ENCODE peak calls at places on chromosomes 13 and 19, in seven cellular contexts. Y, C, V, P, L, X and N are unnamed samples.

GRCh38 chr13:76213423-76213904 is 577.3 kb downstream of the LMO7 start:
- DNase-seq in L (no peak), P (no peak), X (no peak), C (no peak), V (no peak), Y (no peak), N (no peak)

GRCh38 chr19:53388168-53388567 is 6.8 kb upstream of the ZNF765 start:
- DNase-seq in V (peak), L (no peak), P (no peak), C (peak), Y (no peak), X (no peak), N (no peak)

GRCh38 chr13:30576528-30576927 is 41.2 kb upstream of the USPL1 start:
- DNase-seq in X (peak), Y (peak), C (peak), P (peak), L (no peak), V (peak), N (no peak)

GRCh38 chr13:59398127-59398526 is 765.6 kb downstream of the DIAPH3 start:
- DNase-seq in V (no peak), X (no peak), L (no peak), Y (no peak), P (no peak), C (no peak), N (no peak)

GRCh38 chr19:900302-901111 is 7.2 kb downstream of the RNU6-9 start:
- DNase-seq in X (peak), L (no peak), C (no peak), Y (no peak), P (peak), V (peak), N (peak)

GRCh38 chr19:19578241-19578640 is 40.2 kb downstream of the CILP2 start:
- DNase-seq in L (no peak), V (no peak), C (no peak), P (no peak), Y (no peak), X (no peak), N (no peak)

GRCh38 chr13:42660367-42660965 is 86.5 kb downstream of the TNFSF11 start:
- DNase-seq in C (peak), Y (no peak), P (no peak), X (peak), L (no peak), V (peak), N (no peak)

GRCh38 chr13:68125087-68125480 is 894.9 kb upstream of the PCDH9 start:
- DNase-seq in Y (no peak), X (peak), P (no peak), L (no peak), C (peak), V (no peak), N (no peak)

GRCh38 chr13:53417601-53418000 is 389.0 kb downstream of the OLFM4 start:
- DNase-seq in V (no peak), Y (no peak), C (no peak), L (no peak), X (no peak), P (no peak), N (no peak)

GRCh38 chr13:99648905-99649304 is 147.6 kb downstream of the TM9SF2 start:
- DNase-seq in C (no peak), X (no peak), P (no peak), Y (no peak), L (no peak), V (no peak), N (no peak)

GRCh38 chr13:51266642-51267041 is 44.4 kb downstream of the FAM124A start:
- DNase-seq in C (no peak), Y (no peak), L (no peak), P (no peak), X (no peak), V (no peak), N (no peak)

GRCh38 chr19:3071764-3072163 is 9.5 kb upstream of the TLE5 start:
- DNase-seq in V (no peak), X (no peak), C (no peak), Y (no peak), L (no peak), P (no peak), N (no peak)

GRCh38 chr13:60591348-60591747 is 194.3 kb downstream of the TDRD3 start:
- DNase-seq in P (no peak), X (peak), V (peak), Y (no peak), C (peak), L (no peak), N (no peak)

GRCh38 chr13:38361551-38362262 is 12.1 kb downstream of the UFM1 start:
- DNase-seq in Y (no peak), V (no peak), P (no peak), C (no peak), X (no peak), L (no peak), N (no peak)
- H3K27ac ChIP-seq in Y (no peak), V (no peak), P (no peak), C (no peak), X (no peak), L (peak), N (no peak)

GRCh38 chr19:46919324-46919723 is 58.5 kb downstream of the ARHGAP35 start:
- DNase-seq in X (no peak), Y (no peak), V (peak), C (peak), P (no peak), L (no peak), N (no peak)
- H3K27ac ChIP-seq in X (no peak), Y (no peak), V (peak), C (no peak), P (no peak), L (no peak), N (no peak)

DNA sequence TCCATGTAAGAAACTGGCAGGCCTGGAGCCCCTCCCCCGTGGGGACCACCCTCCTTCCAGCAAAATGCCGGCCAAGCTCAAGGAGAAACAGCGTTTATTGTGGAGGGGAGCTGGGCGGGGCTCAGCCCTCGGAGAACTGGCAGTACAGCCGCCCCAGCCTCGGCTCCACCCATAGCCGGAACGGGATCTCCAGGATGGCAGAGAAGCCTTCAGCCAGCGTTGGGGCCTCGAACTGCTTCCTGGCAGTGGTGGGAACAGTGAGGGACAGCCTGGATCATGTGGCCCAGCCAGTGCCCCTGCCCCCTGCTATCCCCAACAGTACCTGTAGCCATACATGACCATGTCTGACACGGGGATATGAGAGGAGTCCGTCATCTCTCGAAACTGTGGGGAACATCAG is 6.2 kb downstream of the PNKP start:
- DNase-seq in P (no peak), X (no peak), V (no peak), C (no peak), Y (no peak), L (no peak), N (no peak)
- H3K27ac ChIP-seq in P (no peak), X (peak), V (no peak), C (no peak), Y (no peak), L (no peak), N (no peak)

DNA sequence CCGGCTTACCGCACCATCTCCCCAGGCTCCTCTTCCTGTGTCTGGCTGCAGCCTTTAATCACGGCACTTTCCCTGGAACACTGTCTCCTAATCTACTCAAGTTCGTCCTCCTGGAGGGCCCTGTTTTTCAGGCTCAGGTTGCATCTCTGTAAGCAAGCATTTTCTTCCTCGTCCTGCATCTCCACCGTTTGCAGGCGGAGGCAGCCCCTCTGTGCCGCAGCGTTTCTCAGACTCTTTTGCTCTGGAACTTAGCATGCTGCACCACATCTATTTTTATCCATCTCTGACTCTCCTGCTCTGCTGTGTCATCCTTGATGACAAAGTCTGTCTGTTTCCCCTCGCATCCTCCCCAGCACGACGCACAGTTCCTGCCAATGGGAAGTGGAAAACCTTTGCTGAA is 117.5 kb downstream of the ATP8A2 start:
- DNase-seq in L (peak), X (no peak), Y (no peak), C (peak), V (no peak), P (no peak), N (no peak)
- H3K27ac ChIP-seq in L (no peak), X (no peak), Y (no peak), C (no peak), V (no peak), P (no peak), N (no peak)

GRCh38 chr19:5664515-5664914 is 15.8 kb downstream of the MICOS13 start:
- DNase-seq in P (no peak), C (no peak), L (no peak), V (no peak), Y (no peak), X (no peak), N (no peak)

GRCh38 chr19:5665781-5666513 is 14.4 kb downstream of the MICOS13 start:
- DNase-seq in X (no peak), V (peak), L (no peak), C (peak), Y (no peak), P (no peak), N (no peak)

GRCh38 chr19:5667751-5668271 is 12.5 kb downstream of the MICOS13 start:
- DNase-seq in P (no peak), Y (no peak), X (no peak), C (no peak), V (no peak), L (peak), N (no peak)

GRCh38 chr19:5669212-5669611 is 11.1 kb downstream of the MICOS13 start:
- DNase-seq in L (no peak), Y (no peak), X (no peak), P (no peak), C (no peak), V (no peak), N (no peak)

DNA sequence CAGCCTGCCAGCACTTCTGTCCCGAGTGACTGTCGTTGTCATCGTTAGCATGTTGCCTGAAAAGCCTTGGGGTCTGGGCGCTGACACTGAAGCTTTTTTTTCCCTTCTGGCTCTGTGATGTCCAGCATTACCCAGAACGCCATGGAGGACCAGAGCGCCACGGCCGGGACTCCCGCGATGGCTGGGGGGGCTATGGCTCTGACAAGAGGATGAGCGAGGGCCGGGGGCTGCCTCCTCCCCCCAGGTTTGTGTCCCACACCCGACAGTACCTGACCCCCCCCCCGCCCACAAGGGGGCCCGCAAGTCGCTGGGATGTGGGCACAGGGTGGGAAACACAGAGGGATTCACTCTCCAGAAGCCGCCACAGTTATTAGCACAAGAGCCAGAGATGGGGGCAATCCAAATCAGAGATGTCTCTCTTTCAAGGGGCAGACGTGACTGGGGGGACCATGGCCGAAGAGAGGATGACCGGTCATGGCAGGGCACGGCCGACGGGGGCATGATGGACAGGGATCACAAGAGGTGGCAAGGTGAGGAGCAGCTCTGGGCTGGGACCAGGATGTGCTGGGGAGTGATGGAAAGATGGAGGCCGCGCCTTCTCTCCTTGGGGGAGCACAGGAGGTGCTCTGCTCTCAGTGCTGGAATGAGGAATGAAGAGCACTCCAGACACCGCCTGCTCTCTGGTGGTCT is 13.2 kb downstream of the MICOS13 start:
- DNase-seq in Y (no peak), P (no peak), V (no peak), X (no peak), C (no peak), L (no peak), N (no peak)
- H3K27ac ChIP-seq in Y (no peak), P (no peak), V (no peak), X (peak), C (no peak), L (no peak), N (no peak)

DNA sequence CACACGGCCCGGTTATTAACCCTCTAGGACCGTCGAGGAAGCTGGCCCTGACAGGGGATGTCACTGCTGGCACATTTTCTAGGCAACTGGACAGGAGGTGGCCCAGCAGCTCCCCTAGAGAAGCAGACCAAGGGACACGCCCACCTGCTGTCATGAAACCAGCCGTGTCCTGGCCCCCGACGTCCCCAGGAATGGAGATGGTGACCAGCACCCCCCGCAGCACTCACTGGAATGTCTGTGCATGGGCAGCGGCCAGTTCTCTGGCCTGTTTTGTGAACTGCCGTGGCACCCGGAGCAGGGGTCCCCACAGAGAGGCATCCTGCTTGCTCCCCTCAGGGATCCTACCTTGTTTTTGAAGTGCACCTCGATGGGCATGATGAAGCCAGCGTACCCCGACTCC is 17.9 kb downstream of the MLLT1 start:
- DNase-seq in L (no peak), P (no peak), V (no peak), Y (no peak), C (no peak), X (no peak), N (no peak)
- H3K27ac ChIP-seq in L (no peak), P (no peak), V (no peak), Y (no peak), C (no peak), X (peak), N (peak)

GRCh38 chr19:46356670-46357055 is 9.8 kb downstream of the PPP5C start:
- DNase-seq in P (no peak), X (no peak), V (no peak), Y (no peak), L (no peak), C (no peak), N (no peak)
- H3K27ac ChIP-seq in P (no peak), X (peak), V (no peak), Y (no peak), L (no peak), C (no peak), N (no peak)

GRCh38 chr13:21542563-21542962 is 61.4 kb downstream of the MICU2 start:
- DNase-seq in C (peak), Y (no peak), P (no peak), L (no peak), X (no peak), V (peak), N (no peak)
- H3K27ac ChIP-seq in C (no peak), Y (no peak), P (no peak), L (no peak), X (no peak), V (peak), N (no peak)

GRCh38 chr13:45219938-45220375 is 19.1 kb upstream of the KCTD4 start:
- DNase-seq in X (peak), C (peak), V (peak), L (no peak), P (no peak), Y (no peak), N (no peak)
- H3K27ac ChIP-seq in X (no peak), C (no peak), V (peak), L (no peak), P (no peak), Y (no peak), N (peak)

GRCh38 chr13:109227344-109227940 is 558.9 kb downstream of the IRS2 start:
- DNase-seq in Y (no peak), P (no peak), X (no peak), L (no peak), V (no peak), C (no peak), N (no peak)

GRCh38 chr13:109228211-109228610 is 558.2 kb downstream of the IRS2 start:
- DNase-seq in V (no peak), P (no peak), X (no peak), Y (no peak), C (no peak), L (no peak), N (no peak)

GRCh38 chr13:109233293-109233692 is 553.1 kb downstream of the IRS2 start:
- DNase-seq in C (peak), Y (no peak), P (no peak), V (no peak), L (no peak), X (no peak), N (no peak)

GRCh38 chr13:109235901-109236300 is 550.5 kb downstream of the IRS2 start:
- DNase-seq in X (no peak), V (no peak), C (no peak), L (no peak), P (no peak), Y (no peak), N (no peak)

GRCh38 chr13:109231853-109232252 is 554.5 kb downstream of the IRS2 start:
- DNase-seq in Y (no peak), C (no peak), X (no peak), V (no peak), P (no peak), L (no peak), N (no peak)
- H3K27ac ChIP-seq in Y (no peak), C (no peak), X (no peak), V (no peak), P (no peak), L (no peak), N (no peak)